ENCODE peak calls at places on chromosomes 5 and 9, in nine cellular contexts. D is IMR-90, L is trophoblast cell, E is osteoblast, Z is mesendoderm, P is PC-3, F is endothelial cell of umbilical vein, B is OCI-LY7, N is K562. C is an unnamed sample.

GRCh38 chr9:86494644-86495081 is 140.5 kb upstream of the TUT7 start:
- DNase-seq in F (no peak), P (no peak), L (peak), Z (no peak), N (no peak), B (no peak), D (peak), E (peak), C (peak)

GRCh38 chr5:31531543-31531887 is 378 bp downstream of the DROSHA start:
- DNase-seq in L (no peak), Z (no peak), E (no peak), F (peak), D (no peak), N (peak), P (peak), B (peak), C (peak)

GRCh38 chr5:83401122-83401620 is 70.4 kb upstream of the VCAN start:
- DNase-seq in E (no peak), B (no peak), P (no peak), F (no peak), D (peak), N (no peak), Z (no peak), L (no peak), C (peak)

GRCh38 chr9:15104826-15105420 is 194.7 kb upstream of the FREM1 start:
- DNase-seq in N (peak), L (no peak), P (peak), B (peak), Z (peak), D (peak), E (peak), F (peak), C (peak)

GRCh38 chr5:128356011-128356410 is 182.0 kb downstream of the FBN2 start:
- DNase-seq in Z (no peak), E (no peak), P (no peak), B (no peak), F (no peak), L (no peak), N (no peak), D (no peak), C (no peak)

GRCh38 chr9:135793221-135794056 is 91.5 kb downstream of the KCNT1 start:
- DNase-seq in B (no peak), F (no peak), E (peak), D (no peak), N (no peak), L (no peak), Z (no peak), P (no peak), C (no peak)

GRCh38 chr9:84668204-84669007 is 1.1 kb upstream of the NTRK2 start:
- DNase-seq in N (no peak), Z (peak), F (peak), P (peak), E (peak), B (no peak), L (peak), D (peak), C (peak)

GRCh38 chr5:68749076-68749475 is 344.7 kb upstream of the SLC30A5 start:
- DNase-seq in B (no peak), E (no peak), N (no peak), Z (no peak), F (no peak), P (no peak), L (no peak), D (no peak), C (no peak)

GRCh38 chr9:122463828-122464632 is 13.7 kb downstream of the OR1J1 start:
- DNase-seq in D (no peak), E (no peak), F (no peak), N (peak), P (peak), Z (peak), L (no peak), B (peak), C (no peak)

GRCh38 chr5:66958984-66959641 is 237.5 kb downstream of the CD180 start:
- DNase-seq in E (no peak), Z (peak), P (peak), L (peak), F (peak), D (peak), N (no peak), B (no peak), C (peak)

GRCh38 chr5:140205216-140205615 is 30.2 kb downstream of the CYSTM1 start:
- DNase-seq in Z (no peak), F (peak), D (no peak), N (no peak), E (peak), B (no peak), P (no peak), L (no peak), C (peak)

GRCh38 chr9:69173891-69174644 is at the start of gene TJP2:
- DNase-seq in N (peak), B (peak), F (peak), D (peak), L (peak), P (no peak), E (peak), Z (peak), C (peak)

GRCh38 chr9:14155237-14155636 is 158.7 kb downstream of the NFIB start:
- DNase-seq in P (no peak), B (peak), Z (no peak), F (peak), D (no peak), E (no peak), N (no peak), L (no peak), C (no peak)

GRCh38 chr5:172102913-172103629 is 85.0 kb downstream of the STK10 start:
- DNase-seq in P (peak), B (no peak), N (peak), L (peak), D (peak), E (peak), Z (peak), F (peak), C (peak)
- H3K4me2 ChIP-seq in P (peak), B (no peak), N (no peak), L (peak), D (peak), E (peak), Z (no peak), F (peak), C (peak)

GRCh38 chr5:11222169-11222568 is 461.1 kb upstream of the DAP start:
- DNase-seq in L (no peak), P (peak), N (no peak), F (no peak), E (peak), Z (no peak), D (no peak), B (no peak), C (no peak)

GRCh38 chr5:11227064-11227463 is 466.0 kb upstream of the DAP start:
- DNase-seq in Z (no peak), F (no peak), N (no peak), B (no peak), L (no peak), E (no peak), D (no peak), P (no peak), C (no peak)

GRCh38 chr5:11224788-11225187 is 463.8 kb upstream of the DAP start:
- DNase-seq in D (no peak), F (no peak), Z (no peak), B (no peak), P (no peak), N (no peak), L (no peak), E (no peak), C (no peak)
- H3K4me2 ChIP-seq in D (no peak), F (no peak), Z (no peak), B (no peak), P (no peak), N (no peak), L (no peak), E (no peak), C (no peak)

GRCh38 chr5:27026791-27027190 is 11.6 kb downstream of the CDH9 start:
- DNase-seq in L (no peak), B (no peak), F (no peak), P (peak), D (no peak), N (no peak), Z (no peak), E (no peak), C (no peak)

GRCh38 chr5:27015758-27016157 is 22.6 kb downstream of the CDH9 start:
- DNase-seq in E (no peak), D (no peak), Z (no peak), L (no peak), P (peak), N (no peak), F (no peak), B (no peak), C (no peak)

GRCh38 chr5:27026059-27026458 is 12.3 kb downstream of the CDH9 start:
- DNase-seq in L (no peak), N (no peak), B (no peak), E (no peak), F (no peak), Z (no peak), P (no peak), D (no peak), C (no peak)

GRCh38 chr5:27020965-27021364 is 17.4 kb downstream of the CDH9 start:
- DNase-seq in B (no peak), P (peak), N (no peak), F (no peak), Z (no peak), D (peak), E (no peak), L (no peak), C (peak)
- H3K4me2 ChIP-seq in B (no peak), P (no peak), N (no peak), F (no peak), Z (no peak), D (no peak), E (no peak), L (no peak), C (no peak)

DNA sequence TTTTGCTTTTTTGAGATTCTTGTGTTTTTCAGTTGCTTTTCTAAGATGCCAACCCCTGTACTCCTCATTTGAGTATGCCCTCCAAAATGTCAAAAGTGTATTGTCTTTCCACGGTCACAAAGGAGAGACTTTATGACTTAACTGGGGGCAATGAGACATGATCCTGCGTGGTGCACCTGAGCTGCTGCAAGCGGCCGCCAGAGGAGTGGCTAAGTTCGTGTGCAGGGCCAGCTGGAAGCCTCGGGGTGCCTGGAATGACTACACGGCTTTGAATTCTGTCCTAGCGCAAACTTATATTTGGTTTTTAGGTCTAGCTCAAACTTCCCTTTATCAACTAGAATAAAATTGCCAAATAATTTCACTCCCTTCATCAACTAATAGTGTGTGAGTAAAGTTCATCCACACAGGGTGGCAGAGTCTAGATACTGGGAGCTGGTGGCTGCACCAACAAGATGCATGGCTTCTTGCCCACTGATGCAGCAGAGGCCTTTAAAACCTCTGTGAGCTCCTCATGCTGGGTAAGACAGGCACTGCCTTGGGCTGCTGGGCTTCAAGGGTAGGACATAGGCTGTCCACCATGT is 4.7 kb downstream of the GADD45G start:
- DNase-seq in P (no peak), F (no peak), B (no peak), Z (no peak), E (peak), N (no peak), D (no peak), L (no peak), C (no peak)
- H3K4me2 ChIP-seq in P (no peak), F (no peak), B (no peak), Z (no peak), E (no peak), N (no peak), D (no peak), L (no peak), C (no peak)

DNA sequence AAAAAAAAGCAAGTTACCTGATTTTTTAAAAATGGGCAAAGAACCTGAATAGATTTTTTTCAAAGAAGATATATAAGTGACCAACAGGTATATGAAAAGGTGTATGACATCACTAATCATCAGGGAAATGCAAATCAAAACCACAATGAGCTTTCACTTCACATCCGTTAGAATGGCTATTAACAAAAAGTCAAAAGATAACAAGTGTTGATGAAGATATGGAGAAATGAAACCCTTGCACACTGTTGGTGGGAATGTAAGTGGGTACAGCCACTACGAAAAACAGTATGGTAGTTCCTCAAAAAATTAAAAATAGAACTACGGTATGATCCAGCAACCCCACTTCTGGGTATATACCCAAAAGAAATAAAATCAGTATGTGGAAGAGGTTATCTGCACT is 134.8 kb downstream of the UGCG start:
- DNase-seq in B (no peak), E (no peak), L (no peak), D (no peak), F (no peak), N (no peak), Z (no peak), P (no peak), C (no peak)
- H3K4me2 ChIP-seq in B (no peak), E (no peak), L (no peak), D (no peak), F (no peak), N (no peak), Z (no peak), P (no peak), C (no peak)

DNA sequence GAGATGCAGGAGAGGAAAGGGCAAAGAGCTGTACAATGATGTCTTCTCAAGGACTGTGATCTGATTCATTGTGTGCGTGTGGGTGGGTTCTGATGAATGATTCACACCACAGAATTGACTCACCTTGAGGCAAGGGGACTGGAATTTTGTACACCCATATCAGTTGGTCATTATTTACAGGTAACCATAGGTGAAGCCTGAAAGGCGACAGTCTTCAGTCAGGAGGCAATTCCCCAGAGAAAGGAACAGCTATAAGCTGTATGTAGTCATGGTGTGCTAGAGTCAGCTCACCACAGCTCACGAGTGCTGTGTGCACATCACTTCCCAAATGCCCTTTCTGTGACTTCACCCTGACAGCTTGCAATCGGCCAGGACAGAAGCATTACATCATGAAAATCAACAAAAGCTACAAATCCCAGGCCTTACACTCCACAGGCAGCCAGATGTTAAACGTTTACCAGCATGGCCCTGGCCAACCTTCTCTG is 87.6 kb upstream of the RPS23 start:
- DNase-seq in P (peak), D (peak), E (peak), F (no peak), L (peak), Z (no peak), B (no peak), N (no peak), C (peak)
- H3K4me2 ChIP-seq in P (peak), D (no peak), E (no peak), F (no peak), L (no peak), Z (no peak), B (no peak), N (no peak), C (no peak)

GRCh38 chr5:7418276-7418675 is 22.3 kb downstream of the ADCY2 start:
- DNase-seq in Z (no peak), D (no peak), L (no peak), P (no peak), F (no peak), E (no peak), B (no peak), N (no peak), C (no peak)

GRCh38 chr5:7422262-7422661 is 26.3 kb downstream of the ADCY2 start:
- DNase-seq in N (no peak), P (no peak), F (no peak), D (no peak), E (no peak), B (no peak), Z (peak), L (no peak), C (no peak)

GRCh38 chr5:7419367-7419766 is 23.4 kb downstream of the ADCY2 start:
- DNase-seq in F (no peak), L (no peak), N (no peak), P (no peak), D (no peak), B (no peak), E (no peak), Z (no peak), C (no peak)

GRCh38 chr5:7420506-7421280 is 24.8 kb downstream of the ADCY2 start:
- DNase-seq in E (no peak), L (no peak), P (no peak), F (no peak), D (no peak), Z (peak), B (no peak), N (no peak), C (no peak)

GRCh38 chr5:7419846-7420245 is 23.9 kb downstream of the ADCY2 start:
- DNase-seq in F (no peak), D (no peak), Z (peak), P (no peak), L (no peak), B (no peak), N (no peak), E (no peak), C (no peak)
- H3K4me2 ChIP-seq in F (no peak), D (no peak), Z (no peak), P (no peak), L (no peak), B (no peak), N (no peak), E (no peak), C (no peak)